ENCODE peak calls at places on chromosome 22, in nine cellular contexts. I is progenitor cell of endocrine pancreas; V is right lobe of liver; R is uterus; S is ACHN; Q is stimulated activated CD8-positive, alpha-beta memory T cell treated with anti-CD3 and anti-CD28 coated beads, Interleukin-15, amount 100 ng/mL, for 4 hours; W is midbrain; T is AG04450; G is mesendoderm. D is an unnamed sample.
A peak's percentile ranks its signal among the peaks of the same experiment; 100 is the strongest.

GRCh38 chr22:29820941-29821789 is 16.9 kb downstream of the ASCC2 start:
- DNase-seq in I (no peak), V (peak; percentile 89), R (no peak), S (peak; percentile 72), Q (no peak), W (no peak), T (peak; percentile 77), G (no peak), D (peak; percentile 73)

GRCh38 chr22:38040953-38041759 is 16.0 kb upstream of the PICK1 start:
- DNase-seq in I (no peak), V (no peak), R (no peak), S (no peak), Q (no peak), W (no peak), T (no peak), G (no peak), D (peak; percentile 40)

GRCh38 chr22:47354668-47355387 is 592.4 kb downstream of the TBC1D22A start:
- DNase-seq in I (no peak), V (no peak), R (no peak), S (no peak), Q (no peak), W (no peak), T (no peak), G (no peak), D (no peak)

GRCh38 chr22:46693634-46694422 is 44.2 kb downstream of the CERK start:
- DNase-seq in I (no peak), V (no peak), R (no peak), S (no peak), Q (no peak), W (no peak), T (no peak), G (no peak), D (no peak)

GRCh38 chr22:26579331-26579886 is 10.5 kb downstream of the TPST2 start:
- DNase-seq in I (no peak), V (peak; percentile 29), R (no peak), S (no peak), Q (no peak), W (no peak), T (no peak), G (no peak), D (no peak)

GRCh38 chr22:48299801-48300200 is 1527.9 kb downstream of the BRD1 start:
- DNase-seq in I (no peak), V (no peak), R (no peak), S (no peak), Q (no peak), W (no peak), T (no peak), G (no peak), D (no peak)

GRCh38 chr22:23075050-23075449 is 4.7 kb downstream of the GNAZ start:
- DNase-seq in I (no peak), V (no peak), R (no peak), S (no peak), Q (no peak), W (no peak), T (no peak), G (no peak), D (no peak)

GRCh38 chr22:42972592-42973535 is 42.1 kb downstream of the PACSIN2 start:
- DNase-seq in I (no peak), V (no peak), R (no peak), S (no peak), Q (no peak), W (no peak), T (no peak), G (no peak), D (no peak)

GRCh38 chr22:33083212-33083611 is 25.0 kb upstream of the SYN3 start:
- DNase-seq in I (no peak), V (no peak), R (no peak), S (peak; percentile 11), Q (no peak), W (no peak), T (no peak), G (peak; percentile 62), D (no peak)

GRCh38 chr22:19291218-19291579 is 320 bp downstream of the CLTCL1 start:
- DNase-seq in I (peak; percentile 50), V (peak; percentile 58), R (peak; percentile 42), S (peak; percentile 50), Q (no peak), W (no peak), T (no peak), G (peak; percentile 33), D (peak; percentile 49)

D was measured in astrocyte of the hippocampus.